ENCODE peak calls at places on chromosome 15, in nine cellular contexts. C is Peyer's patch, K is SK-N-SH, R is choroid plexus epithelial cell, S is activated B cell treated with CpG ODN at 0.5 μM for 24 hours, A is psoas muscle, Z is foreskin fibroblast, U is GM20000, X is HFF-Myc. G is an unnamed sample.

GRCh38 chr15:85554852-85555521 is 174.6 kb downstream of the AKAP13 start:
- DNase-seq in C (no peak), K (no peak), R (no peak), S (no peak), A (no peak), Z (no peak), U (no peak), X (no peak), G (no peak)

GRCh38 chr15:63157891-63158431 is 684 bp upstream of the RPS27L start:
- DNase-seq in C (peak; percentile 60), K (peak; percentile 80), R (peak; percentile 89), S (no peak), A (peak; percentile 53), Z (peak; percentile 75), U (peak; percentile 65), X (no peak), G (peak; percentile 60)

GRCh38 chr15:57320543-57321220 is 55.6 kb upstream of the CGNL1 start:
- DNase-seq in C (no peak), K (no peak), R (peak; percentile 67), S (no peak), A (peak; percentile 46), Z (no peak), U (no peak), X (no peak), G (no peak)

GRCh38 chr15:66625974-66626373 is 60.2 kb upstream of the LCTL start:
- DNase-seq in C (no peak), K (no peak), R (no peak), S (no peak), A (no peak), Z (no peak), U (no peak), X (no peak), G (no peak)

GRCh38 chr15:77312523-77312922 is 107.4 kb downstream of the PEAK1 start:
- DNase-seq in C (no peak), K (no peak), R (no peak), S (no peak), A (no peak), Z (peak; percentile 51), U (no peak), X (peak; percentile 81), G (no peak)

GRCh38 chr15:70249616-70250015 is 151.9 kb upstream of the TLE3 start:
- DNase-seq in C (no peak), K (no peak), R (no peak), S (no peak), A (no peak), Z (no peak), U (no peak), X (no peak), G (no peak)

GRCh38 chr15:87874896-87875661 is 381.5 kb downstream of the NTRK3 start:
- DNase-seq in C (no peak), K (peak; percentile 20), R (peak; percentile 16), S (no peak), A (no peak), Z (no peak), U (no peak), X (no peak), G (no peak)

GRCh38 chr15:27958911-27959598 is 140.1 kb downstream of the OCA2 start:
- DNase-seq in C (no peak), K (no peak), R (no peak), S (no peak), A (no peak), Z (no peak), U (no peak), X (no peak), G (no peak)

GRCh38 chr15:78001656-78002055 is 75.9 kb downstream of the TBC1D2B start:
- DNase-seq in C (no peak), K (no peak), R (no peak), S (no peak), A (no peak), Z (no peak), U (no peak), X (no peak), G (no peak)

GRCh38 chr15:55615445-55615844 is 27.3 kb upstream of the PYGO1 start:
- DNase-seq in C (no peak), K (peak; percentile 50), R (no peak), S (no peak), A (no peak), Z (no peak), U (no peak), X (no peak), G (no peak)

DNA sequence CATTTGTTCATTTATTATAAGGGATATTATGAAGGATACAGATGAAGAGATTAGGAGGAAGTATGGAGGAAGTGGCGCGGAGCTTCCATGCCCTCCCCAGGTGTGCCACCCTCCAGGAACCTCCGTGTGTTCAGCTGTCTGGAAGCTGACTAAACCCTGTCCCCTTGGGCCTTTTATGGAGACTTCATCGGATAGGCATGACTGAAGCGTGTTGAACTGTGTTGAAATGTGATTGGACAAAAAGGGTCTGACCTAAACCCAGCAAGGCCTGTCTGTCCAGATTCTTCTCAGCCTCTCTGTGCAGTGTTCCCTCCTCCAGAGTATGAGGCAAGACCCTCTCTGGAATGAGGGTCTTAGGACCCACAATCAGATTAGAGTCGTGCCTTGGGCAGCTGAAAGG is 31.7 kb downstream of the HACD3 start:
- DNase-seq in C (no peak), K (no peak), R (no peak), S (no peak), A (no peak), Z (no peak), U (no peak), X (no peak), G (no peak)
- TF ChIP-seq CTCF in C (no peak), K (no peak), R (no peak), S (no peak), A (no peak), Z (no peak), U (no peak), X (no peak), G (no peak)

DNA sequence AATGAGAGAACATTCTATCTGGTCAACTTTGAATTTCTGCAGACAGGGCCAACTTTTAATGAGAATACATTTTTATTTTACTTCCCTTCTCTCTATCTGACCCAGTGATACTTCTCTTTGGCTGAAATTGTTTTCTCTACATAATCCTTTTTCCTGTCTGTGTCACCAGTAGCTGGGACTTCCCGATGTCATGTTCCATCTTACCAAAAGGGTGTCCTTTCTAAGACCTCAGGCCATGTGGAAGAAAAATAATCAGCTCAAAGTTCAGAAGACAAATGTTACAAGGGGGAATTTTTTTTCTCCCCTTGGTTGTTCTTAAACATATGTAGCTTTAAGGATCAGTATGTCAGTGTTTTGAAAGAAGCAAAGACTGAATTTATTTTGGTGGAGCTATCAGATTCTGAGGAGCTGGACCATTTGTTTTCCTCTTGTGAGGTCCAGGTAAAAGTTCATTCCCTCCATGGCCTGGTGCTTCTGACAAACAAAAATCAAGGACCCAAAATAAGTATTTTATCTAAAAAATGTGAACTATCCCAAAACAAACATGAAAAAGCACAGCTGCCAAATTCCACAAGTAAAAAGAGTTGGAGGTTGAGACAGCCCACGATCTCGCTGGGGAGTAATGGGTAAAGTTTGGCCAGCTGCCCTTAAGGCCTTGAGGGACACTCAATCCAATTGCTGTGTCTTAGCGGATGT is 859.4 kb upstream of the NR2F2 start:
- DNase-seq in C (no peak), K (no peak), R (peak; percentile 87), S (no peak), A (no peak), Z (no peak), U (no peak), X (no peak), G (no peak)
- TF ChIP-seq CTCF in C (no peak), K (no peak), R (no peak), S (no peak), A (no peak), Z (no peak), U (no peak), X (no peak), G (no peak)

DNA sequence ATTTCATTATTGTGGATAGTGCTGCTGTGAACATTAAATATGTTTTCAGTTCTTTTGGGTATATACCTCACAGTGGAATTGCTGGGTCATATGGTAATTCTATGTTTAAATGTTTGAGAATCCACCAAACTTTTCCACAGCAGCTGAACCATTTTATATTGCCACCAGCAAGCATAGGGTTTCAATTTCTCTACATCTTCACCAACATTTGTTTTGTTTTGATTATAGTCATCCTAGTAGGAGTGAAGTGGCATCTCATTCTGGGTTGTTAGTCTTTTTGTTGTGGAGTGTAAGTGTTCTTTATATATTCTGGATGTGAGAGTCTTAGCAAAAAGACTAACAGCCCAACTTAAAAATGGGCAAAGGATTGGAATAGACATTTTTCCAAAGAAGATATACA is 6.0 kb downstream of the RPUSD2 start:
- DNase-seq in C (no peak), K (no peak), R (no peak), S (no peak), A (no peak), Z (no peak), U (no peak), X (no peak), G (no peak)
- TF ChIP-seq CTCF in C (no peak), K (no peak), R (no peak), S (no peak), A (no peak), Z (no peak), U (no peak), X (no peak), G (no peak)

DNA sequence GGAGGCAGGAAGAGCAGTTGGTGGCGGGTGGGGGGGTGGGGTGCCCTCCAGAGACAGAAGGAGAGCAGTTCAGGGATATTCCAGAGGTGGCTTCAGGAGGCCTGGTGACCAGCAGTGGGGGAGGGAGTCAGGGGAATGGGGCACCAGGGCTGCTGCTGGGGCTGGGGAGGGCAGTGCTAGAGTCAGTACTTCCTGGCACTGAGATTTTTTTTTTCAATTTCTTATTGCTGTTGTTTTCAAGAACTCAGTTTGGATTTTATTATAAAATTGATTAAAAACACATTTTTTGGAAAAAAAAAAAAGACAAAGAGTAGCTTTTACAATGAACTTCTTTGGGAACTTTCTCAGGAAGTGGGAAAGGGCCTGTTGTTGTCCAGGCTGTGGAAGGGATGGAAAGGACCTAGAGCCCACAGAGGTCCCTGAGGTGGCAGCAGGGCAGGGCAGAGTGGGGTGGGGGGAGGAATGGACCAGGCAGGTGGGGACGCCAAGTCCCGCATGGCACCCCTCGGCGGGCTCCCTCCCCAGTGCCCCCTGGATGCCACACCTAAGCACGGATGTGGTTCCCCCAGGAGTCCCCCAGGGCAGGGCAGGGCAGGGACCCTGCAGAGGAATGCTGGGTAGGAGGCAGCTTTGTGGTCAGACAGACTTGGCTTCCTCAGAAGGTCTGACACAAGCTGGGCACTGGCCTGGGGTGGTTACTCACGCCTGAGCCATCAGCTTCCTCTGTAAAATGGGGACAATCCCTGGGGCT is 8.5 kb upstream of the ANPEP start:
- DNase-seq in C (no peak), K (peak; percentile 74), R (peak; percentile 24), S (no peak), A (no peak), Z (peak; percentile 76), U (no peak), X (no peak), G (no peak)
- TF ChIP-seq CTCF in C (no peak), K (no peak), R (no peak), S (no peak), A (no peak), Z (no peak), U (no peak), X (no peak), G (no peak)

G was measured in GM10248.